ENCODE peak calls at places on chromosome 15, in four cellular contexts. O is RWPE1; P is astrocyte; J is CD4-positive, alpha-beta T cell. N is an unnamed sample.

GRCh38 chr15:80608688-80609087 is 86.4 kb upstream of the ABHD17C start:
- DNase-seq in P (no peak), O (no peak), J (no peak), N (no peak)

GRCh38 chr15:41203395-41203794 is 27.2 kb downstream of the EXD1 start:
- DNase-seq in J (no peak), P (no peak), O (no peak), N (no peak)

GRCh38 chr15:49380912-49381311 is 42.1 kb upstream of the FGF7 start:
- DNase-seq in O (no peak), P (no peak), J (no peak), N (no peak)

GRCh38 chr15:96560246-96560895 is 229.9 kb downstream of the NR2F2 start:
- DNase-seq in J (no peak), P (no peak), O (peak), N (peak)

GRCh38 chr15:94535298-94536048 is 304.1 kb downstream of the MCTP2 start:
- DNase-seq in J (no peak), P (no peak), O (no peak), N (no peak)

GRCh38 chr15:42157981-42158765 is 1.7 kb upstream of the PLA2G4F start:
- DNase-seq in J (no peak), P (peak), O (peak), N (peak)

GRCh38 chr15:95687686-95688085 is 642.8 kb upstream of the NR2F2 start:
- DNase-seq in J (no peak), O (no peak), P (no peak), N (no peak)

GRCh38 chr15:78365931-78366330 is 25.8 kb downstream of the CRABP1 start:
- DNase-seq in O (no peak), J (no peak), P (peak), N (no peak)

GRCh38 chr15:89492111-89492641 is 4.2 kb downstream of the RHCG start:
- DNase-seq in J (peak), O (peak), P (no peak), N (no peak)

GRCh38 chr15:68209735-68210408 is 4.7 kb upstream of the CALML4 start:
- DNase-seq in J (no peak), P (no peak), O (no peak), N (peak)

GRCh38 chr15:48325400-48325799 is 5.8 kb upstream of the DUT start:
- DNase-seq in P (no peak), O (no peak), J (no peak), N (no peak)

GRCh38 chr15:81023483-81024264 is 23.0 kb downstream of the TLNRD1 start:
- DNase-seq in P (peak), O (no peak), J (no peak), N (no peak)

GRCh38 chr15:80641384-80641783 is 53.7 kb upstream of the ABHD17C start:
- DNase-seq in P (no peak), O (no peak), J (no peak), N (no peak)

GRCh38 chr15:52789601-52790165 is 453 bp downstream of the ONECUT1 start:
- DNase-seq in O (no peak), P (peak), J (no peak), N (no peak)

GRCh38 chr15:61749169-61749568 is 311.1 kb downstream of the VPS13C start:
- DNase-seq in P (no peak), J (no peak), O (peak), N (peak)

GRCh38 chr15:59866642-59867041 is 137.5 kb upstream of the FOXB1 start:
- DNase-seq in J (no peak), O (no peak), P (no peak), N (no peak)

GRCh38 chr15:50840520-50840919 is 68.0 kb upstream of the AP4E1 start:
- DNase-seq in J (no peak), P (no peak), O (no peak), N (no peak)

GRCh38 chr15:101438482-101439284 is 50.8 kb downstream of the PCSK6 start:
- DNase-seq in J (no peak), P (no peak), O (no peak), N (no peak)

GRCh38 chr15:67991706-67992105 is 62.4 kb upstream of the PIAS1 start:
- DNase-seq in O (no peak), J (no peak), P (no peak), N (no peak)

GRCh38 chr15:77358545-77359240 is 61.2 kb downstream of the PEAK1 start:
- DNase-seq in P (no peak), J (no peak), O (no peak), N (no peak)

GRCh38 chr15:30905821-30906220 is 2.1 kb downstream of the FAN1 start:
- DNase-seq in J (no peak), P (no peak), O (no peak), N (no peak)

GRCh38 chr15:30903497-30904187 is at the start of gene FAN1:
- DNase-seq in O (peak), J (peak), P (peak), N (peak)

GRCh38 chr15:30901889-30902288 is 1.8 kb upstream of the FAN1 start:
- DNase-seq in O (no peak), P (no peak), J (no peak), N (no peak)

GRCh38 chr15:30904812-30905211 is 1.1 kb downstream of the FAN1 start:
- DNase-seq in J (no peak), O (no peak), P (no peak), N (no peak)

DNA sequence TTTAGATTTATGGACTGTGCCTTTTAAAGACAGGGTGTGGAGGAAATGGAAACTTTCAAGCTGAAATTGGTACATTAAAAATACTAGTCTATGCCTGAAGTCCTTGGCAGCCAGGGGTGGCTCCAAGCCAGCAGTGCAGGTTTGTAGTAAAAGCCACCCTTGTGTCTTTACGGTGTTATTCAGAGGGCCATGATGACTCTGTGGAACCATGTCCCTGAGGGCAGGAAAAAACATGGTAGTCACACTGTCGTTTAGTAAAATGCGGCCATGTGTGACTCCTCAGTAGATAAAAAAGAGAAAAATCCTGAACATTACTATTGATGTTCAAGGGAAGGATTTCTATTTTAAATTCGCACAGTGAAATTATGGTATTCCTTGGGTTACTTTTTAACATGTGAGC is 2.7 kb downstream of the FAN1 start:
- DNase-seq in J (no peak), P (no peak), O (no peak), N (no peak)
- H3K27ac ChIP-seq in J (no peak), P (no peak), O (no peak), N (no peak)

DNA sequence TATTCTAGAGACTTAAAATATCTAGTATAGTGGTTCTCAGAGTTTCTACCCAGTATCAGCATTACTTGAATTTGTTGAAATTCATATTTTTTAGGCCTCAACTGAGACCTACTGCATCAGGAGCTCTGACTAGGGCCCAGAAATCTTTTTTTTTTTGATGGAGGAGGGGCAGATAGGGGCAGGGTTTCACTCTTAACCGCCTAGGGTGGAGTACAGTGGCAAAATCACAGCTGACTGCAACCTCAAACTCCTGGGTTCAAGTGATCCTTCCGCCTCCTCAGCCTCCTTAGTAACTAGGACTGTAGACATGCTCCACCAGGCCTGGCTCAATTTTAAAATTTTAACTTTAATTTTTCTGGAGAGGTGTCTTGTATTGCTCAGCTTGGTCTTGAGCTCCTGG is 36.6 kb downstream of the CHD2 start:
- DNase-seq in J (no peak), P (no peak), O (no peak), N (no peak)
- H3K27ac ChIP-seq in J (no peak), P (no peak), O (no peak), N (no peak)

GRCh38 chr15:44097552-44097951 is 97.5 kb downstream of the FRMD5 start:
- DNase-seq in P (no peak), J (no peak), O (no peak), N (no peak)

GRCh38 chr15:44099671-44100070 is 95.4 kb downstream of the FRMD5 start:
- DNase-seq in O (no peak), J (no peak), P (peak), N (no peak)

GRCh38 chr15:44101286-44101685 is 93.8 kb downstream of the FRMD5 start:
- DNase-seq in P (peak), J (no peak), O (no peak), N (no peak)

GRCh38 chr15:44101944-44102343 is 93.1 kb downstream of the FRMD5 start:
- DNase-seq in P (peak), J (no peak), O (peak), N (peak)

GRCh38 chr15:44102675-44103254 is 92.3 kb downstream of the FRMD5 start:
- DNase-seq in O (peak), J (no peak), P (peak), N (peak)
- H3K27ac ChIP-seq in O (no peak), J (no peak), P (peak), N (peak)

DNA sequence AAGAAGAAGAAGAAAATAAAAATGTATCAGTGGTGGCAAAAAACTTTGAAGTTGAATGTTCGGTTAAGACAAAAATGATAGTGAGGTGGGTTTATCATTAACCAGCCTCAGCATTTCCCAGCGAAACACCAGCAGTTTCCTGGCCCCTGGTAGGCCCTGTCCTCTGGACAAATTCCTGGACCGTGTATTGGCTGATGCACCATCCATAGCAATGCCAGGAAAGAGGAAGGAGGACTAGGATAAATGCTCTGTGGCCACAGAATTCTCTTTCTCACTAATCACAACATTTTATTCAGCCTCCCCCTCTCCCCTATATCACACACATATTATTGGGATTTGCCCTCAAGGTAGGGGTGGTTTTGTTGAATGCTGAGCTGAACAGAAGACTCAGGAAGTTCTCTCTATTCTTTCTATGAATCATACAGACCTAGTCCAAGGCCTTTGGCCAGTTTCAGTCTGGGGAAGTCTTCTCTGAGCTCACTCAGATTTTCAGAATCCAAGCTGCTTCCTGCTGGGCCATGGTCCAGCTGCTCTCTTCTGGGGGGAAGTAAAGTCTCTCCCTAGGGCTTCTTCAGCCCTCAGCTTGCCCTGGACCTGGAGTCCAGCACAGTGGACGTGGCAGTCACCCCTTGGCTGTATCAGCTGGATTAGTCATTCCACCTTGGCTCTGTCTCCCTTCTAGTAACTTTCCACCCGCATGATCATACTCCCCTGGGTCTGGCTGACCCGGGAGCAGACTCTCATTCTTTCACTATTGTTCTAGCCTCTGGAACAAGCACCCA is 27.6 kb downstream of the SLC28A1 start:
- DNase-seq in P (peak), O (peak), J (no peak), N (peak)
- H3K27ac ChIP-seq in P (peak), O (peak), J (no peak), N (peak)